ENCODE peak calls at places on chromosomes 4 and X, in six cellular contexts. B is A549, F is esophagus muscularis mucosa, Z is H1, E is uterus, X is body of pancreas. A is an unnamed sample.

GRCh38 chrX:43269201-43269600 is 386.9 kb upstream of the MAOA start:
- DNase-seq in B (no peak), F (no peak), Z (no peak), E (no peak), X (no peak), A (no peak)

GRCh38 chr4:53043900-53044650 is 182.0 kb downstream of the RASL11B start:
- DNase-seq in B (no peak), F (no peak), Z (no peak), E (no peak), X (no peak), A (no peak)

GRCh38 chr4:184198190-184198589 is 19.5 kb downstream of the ENPP6 start:
- DNase-seq in B (no peak), F (no peak), Z (no peak), E (no peak), X (peak; percentile 21), A (no peak)

GRCh38 chrX:98071331-98071730 is 1187.6 kb downstream of the RPA4 start:
- DNase-seq in B (no peak), F (no peak), Z (no peak), E (no peak), X (no peak), A (no peak)

GRCh38 chr4:5892321-5893012 is 419 bp downstream of the CRMP1 start:
- DNase-seq in B (no peak), F (no peak), Z (peak; percentile 68), E (no peak), X (peak; percentile 21), A (no peak)

GRCh38 chr4:173436149-173436579 is 37.2 kb upstream of the SCRG1 start:
- DNase-seq in B (no peak), F (no peak), Z (no peak), E (no peak), X (no peak), A (no peak)

GRCh38 chr4:84661191-84661944 is 78.4 kb downstream of the CDS1 start:
- DNase-seq in B (no peak), F (no peak), Z (no peak), E (no peak), X (no peak), A (no peak)

GRCh38 chr4:13984996-13985780 is 357.7 kb upstream of the BOD1L1 start:
- DNase-seq in B (no peak), F (no peak), Z (no peak), E (no peak), X (peak; percentile 15), A (no peak)

GRCh38 chrX:4844376-4844775 is 1130.9 kb upstream of the PRKX start:
- DNase-seq in B (no peak), F (no peak), Z (no peak), E (no peak), X (no peak), A (no peak)

GRCh38 chr4:24073948-24074347 is 184.1 kb upstream of the PPARGC1A start:
- DNase-seq in B (no peak), F (no peak), Z (no peak), E (no peak), X (no peak), A (no peak)

GRCh38 chrX:25344191-25344936 is 328.6 kb upstream of the ARX start:
- DNase-seq in B (no peak), F (no peak), Z (no peak), E (no peak), X (no peak), A (no peak)

GRCh38 chr4:128158894-128159293 is 97.8 kb downstream of the LARP1B start:
- DNase-seq in B (no peak), F (no peak), Z (no peak), E (no peak), X (no peak), A (no peak)

GRCh38 chr4:106497271-106497670 is 128.7 kb upstream of the GIMD1 start:
- DNase-seq in B (no peak), F (no peak), Z (no peak), E (no peak), X (no peak), A (no peak)

GRCh38 chr4:168908859-168909390 is 101.1 kb downstream of the CBR4 start:
- DNase-seq in B (no peak), F (no peak), Z (no peak), E (no peak), X (no peak), A (no peak)

GRCh38 chr4:89356086-89356485 is 48.5 kb upstream of the GPRIN3 start:
- DNase-seq in B (no peak), F (no peak), Z (no peak), E (no peak), X (no peak), A (no peak)

GRCh38 chr4:123481034-123481433 is 84.4 kb downstream of the SPRY1 start:
- DNase-seq in B (no peak), F (no peak), Z (no peak), E (no peak), X (no peak), A (no peak)

GRCh38 chrX:132615396-132616131 is 126.7 kb upstream of the MBNL3 start:
- DNase-seq in B (no peak), F (no peak), Z (peak; percentile 63), E (peak; percentile 76), X (peak; percentile 71), A (no peak)

GRCh38 chr4:22410645-22411247 is 105.1 kb downstream of the ADGRA3 start:
- DNase-seq in B (no peak), F (no peak), Z (no peak), E (no peak), X (no peak), A (no peak)

GRCh38 chr4:35982318-35982717 is 262.0 kb downstream of the ARAP2 start:
- DNase-seq in B (no peak), F (no peak), Z (no peak), E (no peak), X (no peak), A (no peak)

GRCh38 chr4:38949416-38950051 is 81.9 kb downstream of the FAM114A1 start:
- DNase-seq in B (no peak), F (no peak), Z (no peak), E (no peak), X (no peak), A (no peak)

GRCh38 chr4:147733614-147734344 is 1.9 kb downstream of the ARHGAP10 start:
- DNase-seq in B (no peak), F (no peak), Z (no peak), E (peak; percentile 22), X (peak; percentile 28), A (no peak)

GRCh38 chrX:83916525-83916924 is 55.6 kb downstream of the CYLC1 start:
- DNase-seq in B (no peak), F (no peak), Z (no peak), E (no peak), X (peak; percentile 10), A (no peak)

GRCh38 chr4:2284934-2285664 is 23.2 kb upstream of the MXD4 start:
- DNase-seq in B (no peak), F (no peak), Z (no peak), E (peak; percentile 10), X (peak; percentile 3), A (no peak)

DNA sequence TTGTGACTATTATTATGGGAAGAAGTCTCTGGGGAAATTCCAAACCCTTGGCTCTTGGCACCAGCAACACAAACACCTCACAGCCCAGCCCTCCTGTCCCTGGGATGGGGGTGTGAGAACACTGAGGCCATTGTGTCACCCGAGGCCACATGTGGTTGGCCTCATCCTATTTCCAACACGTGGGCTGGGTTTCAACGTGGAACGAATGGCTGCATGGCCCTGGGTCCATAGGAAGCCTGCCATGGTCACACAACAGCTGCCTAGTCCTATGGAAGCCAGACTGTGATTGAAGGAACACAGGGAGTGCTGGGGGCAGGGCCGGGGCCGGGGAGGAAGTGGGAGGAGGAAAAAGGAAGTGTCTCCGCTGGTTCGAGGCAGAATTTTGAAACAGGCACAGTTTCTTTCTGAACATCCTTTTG is 10.0 kb downstream of the CLCN4 start:
- DNase-seq in B (no peak), F (no peak), Z (no peak), E (no peak), X (no peak), A (no peak)
- H3K27ac ChIP-seq in B (no peak overlapping the region), F (no peak overlapping the region), Z (no peak overlapping the region), E (no peak overlapping the region), X (peak overlapping the region; percentile 40), A (no peak overlapping the region)

DNA sequence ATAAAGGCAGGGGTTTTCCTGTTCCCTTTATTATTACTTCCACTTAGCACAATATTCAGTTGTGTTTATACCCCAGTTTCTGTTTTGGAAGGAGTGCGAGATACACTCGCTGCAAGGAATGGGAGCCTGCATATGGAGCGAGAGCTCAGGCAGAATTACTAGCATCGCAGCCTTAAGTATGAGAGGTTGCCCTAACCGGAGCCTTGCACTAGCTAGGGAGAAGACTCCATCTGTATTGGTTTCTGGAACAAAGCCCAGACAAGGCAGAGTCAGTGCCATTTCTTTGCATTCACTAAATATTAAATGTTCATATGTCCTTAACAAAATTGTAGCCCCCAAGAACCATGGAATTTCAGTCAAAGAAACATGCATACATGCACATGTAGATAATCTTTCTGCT is 6.2 kb upstream of the DCTD start:
- DNase-seq in B (no peak), F (no peak), Z (no peak), E (no peak), X (no peak), A (no peak)
- H3K4me3 ChIP-seq in B (no peak overlapping the region), F (no peak overlapping the region), Z (no peak overlapping the region), E (no peak overlapping the region), X (no peak overlapping the region), A (no peak overlapping the region)

GRCh38 chr4:37827802-37828321 is 1.4 kb downstream of the PGM2 start:
- DNase-seq in B (no peak), F (peak; percentile 68), Z (no peak), E (no peak), X (no peak), A (no peak)

GRCh38 chr4:37825943-37826281 is 574 bp upstream of the PGM2 start:
- DNase-seq in B (no peak), F (peak; percentile 90), Z (peak; percentile 52), E (no peak), X (peak; percentile 7), A (no peak)

GRCh38 chr4:37827030-37827705 is 682 bp downstream of the PGM2 start:
- DNase-seq in B (peak; percentile 2), F (peak; percentile 90), Z (no peak), E (peak; percentile 24), X (no peak), A (no peak)

GRCh38 chr4:37828843-37829242 is 2.4 kb downstream of the PGM2 start:
- DNase-seq in B (no peak), F (no peak), Z (no peak), E (no peak), X (no peak), A (no peak)

DNA sequence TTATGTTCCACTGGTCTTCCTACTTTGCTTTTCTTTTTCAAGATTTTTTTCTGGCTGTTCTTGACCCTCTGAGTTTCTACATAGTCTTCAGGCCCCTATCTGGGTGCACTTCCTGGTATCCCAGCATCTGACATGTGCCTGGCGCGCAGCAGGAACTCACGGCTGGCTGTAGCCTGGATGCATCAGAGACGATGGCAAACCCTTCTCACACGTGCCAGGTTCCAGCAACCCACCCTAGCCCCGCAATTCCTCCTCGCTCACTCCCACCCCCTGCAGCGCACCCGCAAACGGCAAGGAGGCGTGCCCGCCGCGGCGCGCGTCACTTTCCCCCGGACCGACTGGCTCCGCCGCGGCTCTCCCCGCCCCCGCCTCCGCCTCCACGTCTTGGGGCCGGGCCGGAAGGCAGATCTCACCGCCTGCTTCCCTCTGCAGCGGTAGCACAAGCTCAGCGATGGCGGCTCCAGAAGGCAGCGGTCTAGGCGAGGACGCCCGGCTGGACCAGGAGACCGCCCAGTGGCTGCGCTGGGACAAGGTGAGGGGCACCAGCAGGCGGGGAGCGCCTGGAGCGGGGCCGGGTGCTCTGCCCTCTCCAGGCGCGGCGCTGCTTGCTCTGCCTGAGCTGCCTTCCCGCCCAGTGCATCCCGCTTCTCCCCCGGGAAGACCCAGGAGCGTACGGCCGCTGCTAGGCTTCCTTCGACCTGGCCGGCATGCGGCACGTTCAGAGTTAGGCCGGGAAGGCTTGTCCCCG is at the start of gene PGM2:
- DNase-seq in B (peak; percentile 48), F (peak; percentile 95), Z (peak; percentile 95), E (peak; percentile 81), X (peak; percentile 88), A (peak; percentile 45)
- TF ChIP-seq POLR2A in B (peak; percentile 82), F (peak; percentile 19), Z (peak; percentile 76), E (peak; percentile 82), X (peak; percentile 86), A (no peak)

GRCh38 chr4:118032691-118033090 is 1.6 kb upstream of the NDST3 start:
- DNase-seq in B (no peak), F (no peak), Z (no peak), E (no peak), X (no peak), A (no peak)
- H3K27ac ChIP-seq in B (no peak overlapping the region), F (no peak overlapping the region), Z (no peak overlapping the region), E (no peak overlapping the region), X (no peak overlapping the region), A (no peak overlapping the region)